ENCODE peak calls at places on chromosome 2, in eight cellular contexts. I is SJSA1, B is foreskin fibroblast, U is PC-9, P is GM23338, X is brain microvascular endothelial cell, Q is H7, L is fibroblast of pulmonary artery. S is an unnamed sample.

GRCh38 chr2:888211-888801 is 62.3 kb upstream of the SNTG2 start:
- DNase-seq in I (peak), B (peak), U (no peak), P (no peak), X (no peak), Q (no peak), L (peak), S (no peak)

GRCh38 chr2:74199871-74200305 is 1.5 kb downstream of the MTHFD2 start:
- DNase-seq in I (no peak), B (no peak), U (peak), P (no peak), X (no peak), Q (peak), L (peak), S (no peak)

GRCh38 chr2:234373060-234373459 is 123.8 kb downstream of the ARL4C start:
- DNase-seq in I (no peak), B (no peak), U (peak), P (no peak), X (no peak), Q (no peak), L (no peak), S (no peak)

GRCh38 chr2:58484629-58485028 is 243.5 kb upstream of the FANCL start:
- DNase-seq in I (no peak), B (no peak), U (no peak), P (no peak), X (no peak), Q (no peak), L (no peak), S (no peak)

GRCh38 chr2:104945866-104946265 is 92.0 kb downstream of the POU3F3 start:
- DNase-seq in I (no peak), B (no peak), U (no peak), P (no peak), X (no peak), Q (no peak), L (no peak), S (no peak)

GRCh38 chr2:39181297-39181696 is 60.4 kb upstream of the SOS1 start:
- DNase-seq in I (no peak), B (no peak), U (no peak), P (no peak), X (no peak), Q (no peak), L (no peak), S (peak)

GRCh38 chr2:115163572-115163971 is 721.1 kb downstream of the DPP10 start:
- DNase-seq in I (no peak), B (no peak), U (no peak), P (peak), X (no peak), Q (peak), L (no peak), S (no peak)

GRCh38 chr2:224086226-224086911 is 47.3 kb upstream of the SERPINE2 start:
- DNase-seq in I (peak), B (peak), U (peak), P (no peak), X (peak), Q (no peak), L (peak), S (peak)

GRCh38 chr2:210768329-210768910 is 212.0 kb downstream of the CPS1 start:
- DNase-seq in I (no peak), B (no peak), U (no peak), P (no peak), X (no peak), Q (no peak), L (no peak), S (no peak)

GRCh38 chr2:75200140-75200985 is 1.0 kb upstream of the TACR1 start:
- DNase-seq in I (peak), B (peak), U (peak), P (peak), X (no peak), Q (peak), L (peak), S (no peak)

GRCh38 chr2:61549546-61549945 is 11.4 kb upstream of the XPO1 start:
- DNase-seq in I (no peak), B (no peak), U (no peak), P (no peak), X (no peak), Q (no peak), L (no peak), S (no peak)

GRCh38 chr2:36354816-36355156 is 792 bp upstream of the CRIM1 start:
- DNase-seq in I (no peak), B (no peak), U (peak), P (no peak), X (no peak), Q (no peak), L (no peak), S (no peak)

GRCh38 chr2:215619989-215620388 is 184.1 kb upstream of the FN1 start:
- DNase-seq in I (no peak), B (no peak), U (peak), P (no peak), X (no peak), Q (no peak), L (no peak), S (no peak)

GRCh38 chr2:209460151-209460761 is 36.4 kb downstream of the MAP2 start:
- DNase-seq in I (no peak), B (no peak), U (no peak), P (no peak), X (no peak), Q (no peak), L (no peak), S (no peak)

GRCh38 chr2:74917702-74918619 is 40.5 kb upstream of the POLE4 start:
- DNase-seq in I (peak), B (peak), U (peak), P (peak), X (peak), Q (no peak), L (peak), S (no peak)

GRCh38 chr2:28639836-28640235 is 111.8 kb upstream of the PPP1CB start:
- DNase-seq in I (no peak), B (no peak), U (peak), P (no peak), X (no peak), Q (no peak), L (no peak), S (no peak)

DNA sequence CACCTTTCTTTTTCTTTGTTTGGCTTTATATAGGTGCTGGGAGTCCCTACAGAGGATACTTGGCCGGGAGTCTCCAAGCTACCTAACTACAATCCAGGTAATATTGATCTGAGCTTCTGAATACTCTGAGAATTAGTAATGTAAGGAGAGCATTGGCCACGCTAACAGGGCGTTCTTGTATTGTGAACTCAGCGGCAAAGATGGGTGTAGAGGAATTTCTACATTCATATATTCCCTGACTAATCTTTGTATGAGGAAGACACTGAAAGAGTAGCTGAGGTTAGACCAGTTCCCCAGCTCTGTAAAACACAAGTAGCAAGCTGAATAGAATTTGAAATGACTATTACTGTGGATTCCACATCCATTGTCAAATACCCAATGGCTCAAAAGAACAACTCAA is 48.5 kb downstream of the CDK15 start:
- DNase-seq in I (no peak), B (peak), U (peak), P (no peak), X (no peak), Q (no peak), L (no peak), S (no peak)
- H3K4me3 ChIP-seq in I (peak), B (no peak), U (no peak), P (no peak), X (peak), Q (no peak), L (no peak), S (no peak)

GRCh38 chr2:181311841-181312240 is 145.3 kb upstream of the ITGA4 start:
- DNase-seq in I (no peak), B (no peak), U (no peak), P (no peak), X (no peak), Q (no peak), L (no peak), S (no peak)

GRCh38 chr2:181310967-181311366 is 146.2 kb upstream of the ITGA4 start:
- DNase-seq in I (no peak), B (no peak), U (no peak), P (no peak), X (no peak), Q (no peak), L (no peak), S (no peak)

GRCh38 chr2:181313845-181314244 is 143.3 kb upstream of the ITGA4 start:
- DNase-seq in I (no peak), B (no peak), U (no peak), P (no peak), X (no peak), Q (no peak), L (no peak), S (no peak)

GRCh38 chr2:181309576-181309975 is 147.6 kb upstream of the ITGA4 start:
- DNase-seq in I (no peak), B (no peak), U (no peak), P (no peak), X (no peak), Q (no peak), L (no peak), S (no peak)

GRCh38 chr2:181312515-181312927 is 144.7 kb upstream of the ITGA4 start:
- DNase-seq in I (no peak), B (no peak), U (no peak), P (no peak), X (no peak), Q (no peak), L (no peak), S (no peak)
- H3K4me3 ChIP-seq in I (no peak), B (no peak), U (no peak), P (no peak), X (no peak), Q (no peak), L (no peak), S (no peak)

GRCh38 chr2:237702439-237703397 is 75.3 kb downstream of the LRRFIP1 start:
- DNase-seq in I (peak), B (no peak), U (no peak), P (peak), X (peak), Q (peak), L (peak), S (no peak)
- H3K4me3 ChIP-seq in I (no peak), B (no peak), U (no peak), P (peak), X (no peak), Q (no peak), L (peak), S (no peak)

GRCh38 chr2:15116830-15117229 is 444.3 kb downstream of the NBAS start:
- DNase-seq in I (no peak), B (no peak), U (no peak), P (no peak), X (no peak), Q (no peak), L (no peak), S (no peak)

GRCh38 chr2:15119722-15120175 is 441.4 kb downstream of the NBAS start:
- DNase-seq in I (no peak), B (no peak), U (no peak), P (peak), X (no peak), Q (no peak), L (no peak), S (no peak)

GRCh38 chr2:15122915-15123314 is 438.2 kb downstream of the NBAS start:
- DNase-seq in I (no peak), B (no peak), U (no peak), P (no peak), X (no peak), Q (no peak), L (no peak), S (no peak)

GRCh38 chr2:15117409-15118030 is 443.6 kb downstream of the NBAS start:
- DNase-seq in I (no peak), B (no peak), U (no peak), P (no peak), X (no peak), Q (no peak), L (no peak), S (no peak)

DNA sequence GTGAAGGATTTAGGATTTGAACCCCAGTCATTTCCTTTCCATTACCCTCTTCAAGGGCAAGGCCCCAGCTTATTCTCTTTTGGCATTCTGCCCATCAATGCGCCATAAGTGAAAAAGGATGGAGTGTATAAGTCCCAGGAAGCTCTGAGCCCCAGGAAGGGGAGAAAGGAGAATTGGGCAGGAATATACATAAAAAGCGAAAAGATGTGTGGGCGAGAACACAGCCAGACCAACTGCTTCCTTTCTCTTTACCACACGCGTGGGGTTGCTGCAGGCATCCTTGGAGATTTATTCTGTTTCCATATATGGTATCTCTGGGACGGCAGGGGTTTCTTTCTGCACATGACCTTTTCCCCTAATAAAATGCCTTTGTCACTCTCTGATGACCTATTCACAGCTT is 440.6 kb downstream of the NBAS start:
- DNase-seq in I (no peak), B (no peak), U (no peak), P (peak), X (no peak), Q (no peak), L (no peak), S (no peak)
- H3K4me3 ChIP-seq in I (no peak), B (no peak), U (no peak), P (no peak), X (no peak), Q (no peak), L (no peak), S (no peak)

GRCh38 chr2:9629222-9630000 is 1.4 kb downstream of the YWHAQ start:
- DNase-seq in I (no peak), B (no peak), U (peak), P (no peak), X (no peak), Q (no peak), L (peak), S (no peak)

GRCh38 chr2:9631976-9632700 is 1.3 kb upstream of the YWHAQ start:
- DNase-seq in I (no peak), B (no peak), U (no peak), P (peak), X (no peak), Q (peak), L (no peak), S (no peak)

GRCh38 chr2:9630750-9631483 is at the start of gene YWHAQ:
- DNase-seq in I (peak), B (peak), U (peak), P (peak), X (peak), Q (peak), L (peak), S (peak)

GRCh38 chr2:9630001-9630749 is 622 bp downstream of the YWHAQ start:
- DNase-seq in I (peak), B (peak), U (no peak), P (peak), X (peak), Q (peak), L (peak), S (no peak)

GRCh38 chr2:9631484-9631819 is 655 bp upstream of the YWHAQ start:
- DNase-seq in I (no peak), B (no peak), U (no peak), P (no peak), X (no peak), Q (no peak), L (no peak), S (no peak)
- H3K4me3 ChIP-seq in I (peak), B (peak), U (peak), P (peak), X (peak), Q (peak), L (peak), S (peak)

GRCh38 chr2:242056785-242057184 is 187.3 kb downstream of the RTP5 start:
- DNase-seq in I (no peak), B (no peak), U (no peak), P (no peak), X (no peak), Q (no peak), L (no peak), S (no peak)

GRCh38 chr2:242059566-242059965 is 190.0 kb downstream of the RTP5 start:
- DNase-seq in I (no peak), B (no peak), U (no peak), P (no peak), X (no peak), Q (no peak), L (no peak), S (no peak)

GRCh38 chr2:242058116-242058680 is 188.7 kb downstream of the RTP5 start:
- DNase-seq in I (no peak), B (no peak), U (no peak), P (no peak), X (no peak), Q (no peak), L (no peak), S (no peak)

GRCh38 chr2:242056026-242056425 is 186.5 kb downstream of the RTP5 start:
- DNase-seq in I (no peak), B (no peak), U (no peak), P (no peak), X (no peak), Q (no peak), L (no peak), S (no peak)

DNA sequence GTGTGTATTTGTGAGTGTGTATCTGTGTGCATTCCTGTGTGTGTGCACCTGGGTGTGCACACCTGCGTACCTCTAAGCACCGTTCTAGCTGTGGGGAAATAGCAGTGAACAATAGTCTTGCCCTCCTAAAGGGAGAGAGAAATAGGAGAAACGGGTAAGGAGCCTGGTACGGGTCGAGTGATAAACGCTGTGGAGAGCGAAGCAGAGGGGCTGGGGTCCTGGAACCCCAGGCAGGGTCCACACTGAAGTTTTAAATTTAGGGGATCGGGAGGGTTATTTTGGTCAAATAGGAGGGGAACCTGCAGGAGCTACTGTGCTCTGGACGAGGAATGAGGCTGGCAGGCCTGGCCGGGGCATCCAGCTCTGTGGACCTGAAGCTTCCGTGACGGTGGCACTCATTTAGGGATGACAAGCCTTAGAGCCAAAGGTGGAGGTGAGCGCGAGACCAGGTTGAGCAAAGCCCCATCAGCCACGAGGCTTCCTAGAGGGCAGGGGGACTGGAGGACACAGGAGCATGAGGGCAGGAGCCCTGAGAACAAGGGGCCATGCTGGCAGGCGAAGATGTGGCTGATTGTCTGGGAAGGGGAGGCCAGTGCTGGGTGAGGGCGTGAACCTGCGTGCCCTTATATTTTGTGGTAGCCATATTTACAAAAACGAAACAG is 188.0 kb downstream of the RTP5 start:
- DNase-seq in I (no peak), B (no peak), U (no peak), P (no peak), X (no peak), Q (no peak), L (no peak), S (no peak)
- H3K4me3 ChIP-seq in I (no peak), B (no peak), U (no peak), P (no peak), X (no peak), Q (no peak), L (no peak), S (no peak)

GRCh38 chr2:196718796-196719564 is 79.5 kb downstream of the CCDC150 start:
- DNase-seq in I (peak), B (peak), U (no peak), P (peak), X (peak), Q (peak), L (peak), S (peak)
- H3K4me3 ChIP-seq in I (no peak), B (peak), U (no peak), P (no peak), X (no peak), Q (no peak), L (no peak), S (no peak)

GRCh38 chr2:217970206-217970605 is 32.6 kb downstream of the TNS1 start:
- DNase-seq in I (no peak), B (no peak), U (no peak), P (no peak), X (no peak), Q (no peak), L (no peak), S (no peak)

GRCh38 chr2:217969588-217969987 is 33.2 kb downstream of the TNS1 start:
- DNase-seq in I (no peak), B (no peak), U (no peak), P (no peak), X (no peak), Q (no peak), L (no peak), S (no peak)

GRCh38 chr2:217964255-217964654 is 38.5 kb downstream of the TNS1 start:
- DNase-seq in I (no peak), B (no peak), U (no peak), P (no peak), X (no peak), Q (no peak), L (peak), S (no peak)

GRCh38 chr2:217964658-217965161 is 38.1 kb downstream of the TNS1 start:
- DNase-seq in I (no peak), B (no peak), U (no peak), P (peak), X (no peak), Q (peak), L (no peak), S (no peak)

GRCh38 chr2:217966399-217967068 is 36.3 kb downstream of the TNS1 start:
- DNase-seq in I (no peak), B (no peak), U (no peak), P (no peak), X (peak), Q (no peak), L (peak), S (no peak)
- H3K4me3 ChIP-seq in I (no peak), B (no peak), U (no peak), P (no peak), X (no peak), Q (no peak), L (no peak), S (no peak)

DNA sequence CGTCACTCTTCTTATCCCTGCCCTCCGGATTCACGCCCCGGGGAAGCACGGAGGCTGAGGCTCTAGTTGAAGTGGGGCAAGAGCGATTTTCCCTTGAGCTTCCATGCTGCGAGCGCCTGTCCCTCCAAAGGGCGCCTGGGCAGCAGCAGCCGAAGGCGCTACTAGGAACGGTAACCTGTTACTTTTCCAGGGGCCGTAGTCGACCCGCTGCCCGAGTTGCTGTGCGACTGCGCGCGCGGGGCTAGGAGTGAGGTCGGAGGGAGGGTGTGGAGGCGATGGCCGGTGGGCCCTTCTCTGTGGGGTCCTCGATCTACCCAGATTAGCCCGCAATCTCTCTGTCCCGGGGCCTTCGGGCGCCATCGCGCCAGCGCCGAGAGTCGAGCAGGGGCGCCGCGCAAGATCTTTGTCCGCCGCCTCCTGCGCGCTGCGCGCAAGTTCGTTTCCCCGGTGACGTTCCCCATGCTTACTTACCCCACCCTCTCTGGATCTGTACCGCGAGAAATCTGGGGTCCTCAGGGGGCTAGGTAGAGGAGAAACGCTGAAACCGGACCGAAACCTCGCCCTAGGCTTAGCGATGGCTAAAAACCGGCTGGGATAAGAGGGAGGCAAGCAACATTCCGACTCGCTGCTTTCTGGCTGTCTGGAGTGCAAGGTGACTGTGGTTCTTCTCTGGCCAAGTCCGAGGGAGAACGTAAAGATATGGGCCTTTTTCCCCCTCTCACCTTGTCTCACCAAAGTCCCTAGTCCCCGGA is 736 bp downstream of the GAD1 start:
- DNase-seq in I (no peak), B (peak), U (no peak), P (peak), X (no peak), Q (peak), L (peak), S (no peak)
- H3K4me3 ChIP-seq in I (peak), B (peak), U (peak), P (peak), X (peak), Q (peak), L (no peak), S (peak)